ENCODE peak calls at places on chromosome 20, in six cellular contexts. E, T, K, Z, X and W are unnamed samples.

GRCh38 chr20:10414982-10415650 is 18.9 kb downstream of the MKKS start:
- DNase-seq in E (peak), X (no peak), Z (no peak), K (peak), T (no peak), W (no peak)

GRCh38 chr20:51500311-51500710 is 42.2 kb downstream of the NFATC2 start:
- DNase-seq in T (no peak), K (no peak), E (peak), Z (no peak), X (no peak), W (no peak)

GRCh38 chr20:39623584-39624234 is 661.6 kb downstream of the DHX35 start:
- DNase-seq in X (no peak), E (peak), Z (no peak), K (no peak), T (no peak), W (no peak)

GRCh38 chr20:15638781-15639180 is 934.5 kb downstream of the KIF16B start:
- DNase-seq in Z (no peak), T (no peak), K (no peak), X (no peak), E (no peak), W (no peak)

GRCh38 chr20:23826541-23827018 is at the start of gene CST2:
- DNase-seq in X (no peak), E (no peak), Z (no peak), T (no peak), K (peak), W (no peak)

GRCh38 chr20:49340161-49340966 is 62.5 kb upstream of the ZNFX1 start:
- DNase-seq in K (no peak), E (no peak), Z (no peak), T (peak), X (peak), W (no peak)

GRCh38 chr20:23666698-23667097 is 22.1 kb downstream of the CST4 start:
- DNase-seq in Z (no peak), X (no peak), T (no peak), K (no peak), E (no peak), W (no peak)

GRCh38 chr20:4956200-4956810 is 45.0 kb downstream of the SLC23A2 start:
- DNase-seq in Z (no peak), X (no peak), E (peak), K (no peak), T (no peak), W (no peak)

GRCh38 chr20:54194724-54195438 is 13.0 kb upstream of the PFDN4 start:
- DNase-seq in X (no peak), Z (no peak), K (peak), E (peak), T (no peak), W (no peak)

GRCh38 chr20:49568491-49569151 is 684 bp upstream of the PTGIS start:
- DNase-seq in E (no peak), X (peak), K (no peak), T (peak), Z (no peak), W (no peak)

GRCh38 chr20:57650756-57651483 is 30.7 kb upstream of the ZBP1 start:
- DNase-seq in X (no peak), E (no peak), T (no peak), Z (no peak), K (no peak), W (peak)

GRCh38 chr20:7094438-7094997 is 327.0 kb downstream of the BMP2 start:
- DNase-seq in T (no peak), E (peak), Z (no peak), K (peak), X (no peak), W (no peak)

GRCh38 chr20:15111654-15112053 is 774.2 kb upstream of the FLRT3 start:
- DNase-seq in Z (no peak), T (no peak), K (no peak), X (no peak), E (no peak), W (no peak)

GRCh38 chr20:23612385-23612784 is 6.7 kb upstream of the CST9 start:
- DNase-seq in T (no peak), E (no peak), K (no peak), Z (no peak), X (no peak), W (no peak)

GRCh38 chr20:16785221-16785620 is 37.1 kb downstream of the OTOR start:
- DNase-seq in E (no peak), T (no peak), Z (no peak), K (peak), X (no peak), W (no peak)

GRCh38 chr20:4809707-4810106 is 88.0 kb downstream of the PRND start:
- DNase-seq in K (no peak), Z (no peak), T (no peak), E (no peak), X (no peak), W (no peak)

GRCh38 chr20:31859998-31860380 is 10.3 kb downstream of the DUSP15 start:
- DNase-seq in E (no peak), Z (no peak), X (no peak), T (no peak), K (no peak), W (no peak)

GRCh38 chr20:39110819-39111136 is 148.6 kb downstream of the DHX35 start:
- DNase-seq in E (no peak), X (no peak), Z (no peak), K (no peak), T (no peak), W (no peak)

DNA sequence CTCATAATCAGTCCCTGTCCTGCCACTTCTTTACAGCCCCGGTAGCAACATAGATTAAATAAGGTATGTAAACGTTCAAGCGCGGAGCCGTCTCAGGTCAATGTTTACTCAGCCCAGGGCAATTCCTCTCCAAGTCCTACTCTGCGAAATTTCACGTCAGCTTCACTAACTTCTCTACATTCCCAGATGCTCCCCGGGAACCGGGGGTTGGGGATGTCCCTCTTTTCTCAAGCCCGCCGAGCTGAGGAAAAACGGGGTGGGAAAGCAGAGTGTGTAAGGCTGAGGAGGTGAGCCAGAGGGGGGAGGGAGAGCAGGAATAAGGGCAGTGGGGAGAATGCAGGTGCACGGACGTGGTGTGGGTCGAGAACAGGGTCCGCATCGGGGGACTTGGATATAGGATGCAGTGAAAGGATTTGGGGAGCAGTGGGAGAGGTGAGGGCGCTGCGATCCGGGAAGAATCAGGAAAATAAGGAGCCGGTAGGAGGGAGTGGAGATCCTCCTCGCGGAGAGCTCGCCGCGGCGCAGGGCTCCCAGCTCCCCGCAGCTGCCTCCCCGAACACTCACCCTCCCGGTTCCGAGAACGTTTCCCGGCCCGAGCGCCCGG is 469 bp upstream of the TP53INP2 start:
- DNase-seq in T (no peak), X (no peak), E (no peak), K (peak), Z (peak), W (no peak)
- TF ChIP-seq CTCF in T (no peak), X (no peak), E (no peak), K (no peak), Z (no peak), W (no peak)

DNA sequence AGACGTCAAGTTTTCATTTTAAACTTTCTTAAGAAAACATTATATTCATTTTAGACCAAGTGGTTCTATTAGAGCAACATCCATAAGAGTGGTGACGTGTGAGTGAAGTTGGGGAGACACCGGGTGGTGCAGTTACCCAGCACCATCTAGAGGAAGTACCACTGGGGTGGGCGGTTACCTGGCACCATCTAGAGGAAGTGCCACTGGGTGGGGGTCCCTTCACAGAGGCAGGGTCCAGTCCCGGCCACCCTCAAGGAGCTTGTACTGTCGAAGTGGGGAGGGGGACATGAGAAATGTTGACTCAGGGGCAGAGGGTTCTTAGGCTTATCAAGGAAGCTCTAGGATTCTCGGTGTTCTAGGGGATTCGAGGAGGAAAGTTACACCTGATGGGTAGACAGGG is 26.2 kb downstream of the PHACTR3 start:
- DNase-seq in E (no peak), T (no peak), Z (no peak), X (no peak), K (no peak), W (no peak)
- TF ChIP-seq CTCF in E (no peak), T (no peak), Z (no peak), X (no peak), K (no peak), W (no peak)

GRCh38 chr20:12321746-12322145 is 404.1 kb downstream of the BTBD3 start:
- DNase-seq in Z (no peak), T (no peak), K (no peak), E (no peak), X (no peak), W (no peak)

GRCh38 chr20:12316794-12317193 is 399.1 kb downstream of the BTBD3 start:
- DNase-seq in K (no peak), T (no peak), Z (no peak), E (no peak), X (no peak), W (no peak)

GRCh38 chr20:12315652-12316051 is 398.0 kb downstream of the BTBD3 start:
- DNase-seq in K (no peak), Z (no peak), T (no peak), X (no peak), E (no peak), W (no peak)

GRCh38 chr20:12318043-12318442 is 400.4 kb downstream of the BTBD3 start:
- DNase-seq in K (no peak), X (no peak), E (no peak), T (no peak), Z (no peak), W (no peak)
- TF ChIP-seq CTCF in K (no peak), X (no peak), E (no peak), T (no peak), Z (no peak), W (no peak)

DNA sequence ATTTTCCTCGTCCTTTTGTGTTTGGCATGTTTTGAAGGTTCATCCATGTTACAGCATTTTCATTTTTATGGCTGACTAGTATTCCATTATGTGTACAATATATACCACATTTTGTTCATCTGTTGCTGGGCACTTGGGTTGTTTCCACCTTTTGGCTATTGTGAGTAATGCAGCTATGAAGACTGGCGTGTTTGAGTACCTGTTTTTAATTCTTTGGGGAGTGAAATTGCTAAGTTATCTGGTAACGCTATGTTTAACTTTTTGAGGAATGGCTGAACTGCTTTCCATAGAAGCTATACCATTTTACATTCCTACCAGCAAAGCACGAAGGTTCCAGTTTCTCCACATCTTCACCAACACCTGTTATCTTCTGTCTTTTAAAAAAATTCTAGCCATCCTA is 37.0 kb upstream of the MYL9 start:
- DNase-seq in T (no peak), Z (no peak), K (no peak), E (no peak), X (no peak), W (no peak)
- TF ChIP-seq CTCF in T (no peak), Z (no peak), K (no peak), E (no peak), X (no peak), W (no peak)

GRCh38 chr20:3250091-3250504 is 11.1 kb upstream of the SLC4A11 start:
- DNase-seq in T (no peak), X (no peak), E (no peak), Z (no peak), K (no peak), W (no peak)

GRCh38 chr20:3248993-3249347 is 10.0 kb upstream of the SLC4A11 start:
- DNase-seq in E (no peak), Z (no peak), K (no peak), X (no peak), T (no peak), W (no peak)

GRCh38 chr20:3247638-3248037 is 8.6 kb upstream of the SLC4A11 start:
- DNase-seq in X (no peak), K (no peak), E (no peak), Z (no peak), T (no peak), W (no peak)

GRCh38 chr20:3246682-3247081 is 7.7 kb upstream of the SLC4A11 start:
- DNase-seq in Z (no peak), E (no peak), T (no peak), K (no peak), X (no peak), W (no peak)

GRCh38 chr20:3248167-3248992 is 9.4 kb upstream of the SLC4A11 start:
- DNase-seq in Z (no peak), T (peak), E (no peak), K (no peak), X (peak), W (no peak)
- TF ChIP-seq CTCF in Z (no peak), T (peak), E (no peak), K (no peak), X (no peak), W (no peak)

DNA sequence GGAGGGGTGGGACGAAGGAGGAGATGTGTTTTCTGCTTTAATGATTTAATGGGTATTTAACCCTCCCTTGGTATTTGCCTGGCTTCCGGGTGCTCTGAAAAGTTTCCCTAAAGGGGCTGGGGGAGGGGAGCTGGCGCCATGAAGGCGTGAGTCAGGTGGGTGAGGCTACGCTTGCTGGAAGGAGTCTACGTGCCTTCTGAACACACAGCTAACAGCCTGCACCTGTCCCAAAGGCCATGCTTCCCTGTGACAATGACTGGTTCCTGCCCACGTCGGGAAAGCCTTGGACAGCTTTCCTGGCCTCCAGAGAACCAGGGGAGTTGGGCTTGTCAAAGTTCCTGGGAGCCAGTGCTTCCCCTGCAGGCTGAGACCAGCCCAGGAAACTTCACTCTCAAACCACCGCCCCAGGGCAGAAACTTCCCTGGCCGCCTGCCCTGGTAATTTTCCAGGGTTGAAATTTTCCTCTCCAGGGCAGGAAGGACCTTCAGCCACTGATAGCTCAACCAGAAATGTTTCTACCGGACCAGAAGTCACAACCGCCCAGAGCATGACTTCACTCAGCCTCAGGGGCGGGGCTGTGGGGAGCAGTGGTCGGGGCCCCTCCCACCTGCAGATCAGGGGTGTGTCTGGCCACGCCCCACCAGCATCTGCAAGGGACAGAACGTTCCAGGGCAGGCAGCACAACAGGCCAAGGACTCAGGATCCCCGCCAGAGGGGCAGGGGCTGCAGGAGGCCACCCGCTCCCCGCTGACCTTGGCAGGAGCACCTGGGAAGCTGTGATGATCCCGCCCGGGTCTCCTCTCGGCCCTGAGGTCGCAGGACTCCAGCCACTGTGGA is 18.6 kb upstream of the SLCO4A1 start:
- DNase-seq in X (peak), Z (peak), K (peak), E (peak), T (peak), W (peak)
- TF ChIP-seq CTCF in X (peak), Z (no peak), K (no peak), E (no peak), T (no peak), W (no peak)

GRCh38 chr20:36728986-36729385 is 16.9 kb downstream of the NDRG3 start:
- DNase-seq in K (peak), X (no peak), Z (no peak), E (peak), T (no peak), W (no peak)
- TF ChIP-seq CTCF in K (peak), X (no peak), Z (no peak), E (no peak), T (no peak), W (no peak)

GRCh38 chr20:2236266-2236665 is 59.5 kb upstream of the TGM3 start:
- DNase-seq in E (peak), T (no peak), K (no peak), Z (no peak), X (no peak), W (no peak)

GRCh38 chr20:2234788-2235187 is 61.0 kb upstream of the TGM3 start:
- DNase-seq in Z (no peak), E (no peak), K (no peak), X (no peak), T (no peak), W (no peak)

GRCh38 chr20:2238601-2239000 is 57.2 kb upstream of the TGM3 start:
- DNase-seq in X (no peak), Z (no peak), E (no peak), K (no peak), T (no peak), W (no peak)

GRCh38 chr20:2240835-2241234 is 55.0 kb upstream of the TGM3 start:
- DNase-seq in K (no peak), Z (no peak), X (no peak), T (no peak), E (no peak), W (no peak)

DNA sequence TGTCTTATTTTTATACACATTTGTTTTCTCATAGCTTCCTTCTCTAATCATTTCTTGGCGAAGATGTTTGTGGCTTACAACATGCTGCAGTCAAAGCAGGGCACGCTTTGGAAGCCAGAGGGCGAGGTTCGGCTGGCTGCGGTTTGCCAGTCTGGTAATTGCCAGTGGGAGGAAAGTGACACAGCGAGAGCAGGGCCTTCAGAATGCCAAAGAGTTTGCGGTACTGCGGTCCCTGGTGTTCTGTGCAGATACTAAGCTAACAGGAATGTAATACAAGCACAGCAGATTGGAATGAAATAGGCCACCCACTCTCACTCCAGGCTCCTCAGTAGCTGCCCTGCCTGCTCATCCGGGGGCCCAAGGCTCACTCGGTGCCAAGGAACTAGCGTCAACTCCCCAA is 58.7 kb upstream of the TGM3 start:
- DNase-seq in E (peak), K (peak), Z (peak), T (peak), X (peak), W (no peak)
- TF ChIP-seq CTCF in E (peak), K (no peak), Z (no peak), T (peak), X (no peak), W (no peak)